ENCODE peak calls at places on chromosome 11, in ten cellular contexts. P, A, W, R, Z, Q, N, S, X and C are unnamed samples.

GRCh38 chr11:66864924-66865697 is 8.2 kb downstream of the LRFN4 start:
- DNase-seq in Q (no peak), Z (no peak), W (no peak), X (no peak), A (no peak), R (no peak), P (no peak), N (no peak), S (no peak), C (no peak)

GRCh38 chr11:4704790-4705334 is 278 bp downstream of the MMP26 start:
- DNase-seq in Z (no peak), X (no peak), N (no peak), S (no peak), Q (no peak), A (no peak), W (no peak), P (no peak), R (no peak), C (no peak)

GRCh38 chr11:130671801-130672700 is 223.6 kb downstream of the ADAMTS15 start:
- DNase-seq in P (no peak), N (peak), Q (peak), Z (no peak), A (peak), R (no peak), S (peak), W (peak), X (peak), C (peak)

GRCh38 chr11:85806876-85807275 is 4.1 kb downstream of the SYTL2 start:
- DNase-seq in N (no peak), X (no peak), Q (no peak), Z (no peak), R (no peak), P (no peak), S (no peak), W (no peak), A (no peak), C (no peak)

GRCh38 chr11:78476066-78476465 is 58.4 kb upstream of the GAB2 start:
- DNase-seq in W (no peak), Z (no peak), P (no peak), X (no peak), R (no peak), A (peak), N (no peak), S (no peak), Q (no peak), C (no peak)

GRCh38 chr11:45333023-45333422 is 46.9 kb upstream of the SYT13 start:
- DNase-seq in S (no peak), Z (no peak), W (no peak), X (no peak), P (no peak), A (peak), R (peak), Q (no peak), N (no peak), C (no peak)

GRCh38 chr11:1827095-1827797 is 7.5 kb upstream of the SYT8 start:
- DNase-seq in R (peak), P (peak), N (peak), Z (no peak), Q (peak), S (peak), W (peak), X (peak), A (peak), C (no peak)

GRCh38 chr11:75562836-75563484 is 907 bp downstream of the SERPINH1 start:
- DNase-seq in Z (no peak), X (no peak), Q (peak), R (no peak), W (peak), A (peak), N (peak), P (no peak), S (no peak), C (no peak)

GRCh38 chr11:44977493-44977984 is 26.9 kb upstream of the TP53I11 start:
- DNase-seq in A (peak), N (no peak), P (no peak), Z (no peak), Q (no peak), W (no peak), X (no peak), S (no peak), R (peak), C (no peak)